ENCODE peak calls at places on chromosomes 11 and 22, in nine cellular contexts. K, Y, F, H, S, O, T, B and N are unnamed samples.

GRCh38 chr11:75244052-75244814 is 3.7 kb downstream of the TPBGL start:
- DNase-seq in H (no peak), Y (no peak), T (no peak), F (no peak), O (no peak), K (no peak), B (no peak), S (no peak), N (no peak)

GRCh38 chr11:65209711-65210360 is 28.1 kb downstream of the CAPN1 start:
- DNase-seq in Y (no peak), H (no peak), T (no peak), K (no peak), S (no peak), F (no peak), B (no peak), O (no peak), N (no peak)

GRCh38 chr22:45127866-45128265 is 35.9 kb upstream of the NUP50 start:
- DNase-seq in F (no peak), H (no peak), B (no peak), S (no peak), O (peak; percentile 42), T (no peak), Y (no peak), K (no peak), N (no peak)

GRCh38 chr11:77299528-77299993 is 1.9 kb downstream of the GDPD4 start:
- DNase-seq in B (no peak), H (no peak), K (no peak), F (no peak), Y (no peak), O (no peak), T (no peak), S (no peak), N (no peak)

GRCh38 chr11:72692498-72693237 is 18.4 kb upstream of the PDE2A start:
- DNase-seq in Y (no peak), B (no peak), K (no peak), F (no peak), H (no peak), S (no peak), T (no peak), O (no peak), N (no peak)

GRCh38 chr11:2206291-2206690 is 34.7 kb upstream of the TH start:
- DNase-seq in S (peak; percentile 20), Y (no peak), O (no peak), T (no peak), B (no peak), F (peak; percentile 27), H (no peak), K (peak; percentile 4), N (no peak)

GRCh38 chr11:63613517-63614135 is 607 bp downstream of the PLAAT3 start:
- DNase-seq in T (peak; percentile 22), K (peak; percentile 56), S (peak; percentile 40), F (peak; percentile 74), B (peak; percentile 32), H (peak; percentile 49), O (peak; percentile 66), Y (peak; percentile 25), N (peak; percentile 18)

GRCh38 chr11:108914981-108915380 is 250.1 kb downstream of the DDX10 start:
- DNase-seq in Y (no peak), T (no peak), F (no peak), H (no peak), B (no peak), S (no peak), K (no peak), O (no peak), N (no peak)

GRCh38 chr11:62688481-62688880 is 849 bp downstream of the LRRN4CL start:
- DNase-seq in H (no peak), B (no peak), S (no peak), K (no peak), Y (no peak), O (no peak), F (no peak), T (no peak), N (no peak)

GRCh38 chr11:57072640-57073039 is 83.9 kb downstream of the OR5AK2 start:
- DNase-seq in F (no peak), H (no peak), B (no peak), O (peak; percentile 91), K (no peak), Y (no peak), S (no peak), T (no peak), N (no peak)

GRCh38 chr11:36774603-36775002 is 176.6 kb upstream of the RAG2 start:
- DNase-seq in Y (no peak), B (no peak), K (no peak), O (no peak), H (no peak), S (no peak), F (no peak), T (no peak), N (no peak)

GRCh38 chr11:112255075-112255739 is 5.5 kb downstream of the PLET1 start:
- DNase-seq in Y (no peak), S (no peak), H (no peak), O (peak; percentile 87), K (no peak), T (no peak), B (no peak), F (no peak), N (no peak)